ENCODE peak calls at places on chromosome 1, in eight cellular contexts. F, W, J, A, E, B, I and D are unnamed samples.

GRCh38 chr1:116763787-116764465 is 9.7 kb downstream of the CD2 start:
- DNase-seq in W (no peak), E (peak), A (peak), F (no peak), B (peak), I (no peak), J (peak), D (peak)

GRCh38 chr1:158527190-158527815 is 26.9 kb downstream of the OR6Y1 start:
- DNase-seq in J (peak), W (no peak), B (no peak), F (no peak), I (peak), E (peak), A (no peak), D (peak)

GRCh38 chr1:19435181-19435580 is 50.2 kb downstream of the CAPZB start:
- DNase-seq in E (peak), W (no peak), J (peak), B (no peak), I (peak), A (no peak), F (no peak), D (no peak)

GRCh38 chr1:3631330-3631729 is 6.5 kb downstream of the TPRG1L start:
- DNase-seq in B (no peak), E (no peak), I (no peak), J (no peak), A (no peak), F (no peak), W (no peak), D (no peak)

GRCh38 chr1:110209715-110210603 is at the start of gene KCNC4:
- DNase-seq in J (peak), I (peak), E (peak), F (peak), A (peak), B (peak), W (peak), D (peak)

GRCh38 chr1:88774151-88774556 is 90.1 kb downstream of the PKN2 start:
- DNase-seq in A (no peak), W (no peak), J (no peak), I (peak), B (no peak), F (no peak), E (peak), D (no peak)

GRCh38 chr1:77900687-77901293 is 12.4 kb downstream of the NEXN start:
- DNase-seq in I (peak), B (no peak), E (peak), J (peak), W (peak), A (peak), F (no peak), D (peak)

GRCh38 chr1:64183985-64184440 is 19.4 kb upstream of the UBE2U start:
- DNase-seq in F (no peak), J (peak), B (no peak), A (no peak), E (peak), W (no peak), I (peak), D (no peak)